ENCODE peak calls at places on chromosome 16, in five cellular contexts. One of them, this sample, is unnamed.

GRCh38 chr16:50050802-50051201 is 15.0 kb upstream of the HEATR3 start:
- DNase-seq in neural crest cell: no peak
- DNase-seq in mesothelial cell of epicardium: no peak
- DNase-seq in GM12864: no peak
- DNase-seq in psoas muscle: no peak
- DNase-seq in this sample: no peak

GRCh38 chr16:6836771-6837170 is 495.9 kb upstream of the RBFOX1 start:
- DNase-seq in neural crest cell: no peak
- DNase-seq in mesothelial cell of epicardium: no peak
- DNase-seq in GM12864: no peak
- DNase-seq in psoas muscle: no peak
- DNase-seq in this sample: no peak

GRCh38 chr16:5005916-5006315 is 27.8 kb downstream of the NAGPA start:
- DNase-seq in neural crest cell: no peak
- DNase-seq in mesothelial cell of epicardium: no peak
- DNase-seq in GM12864: no peak
- DNase-seq in psoas muscle: no peak
- DNase-seq in this sample: no peak

GRCh38 chr16:86504315-86505184 is 5.8 kb upstream of the FOXF1 start:
- DNase-seq in neural crest cell: no peak
- DNase-seq in mesothelial cell of epicardium: no peak
- DNase-seq in GM12864: no peak
- DNase-seq in psoas muscle: no peak
- DNase-seq in this sample: no peak

GRCh38 chr16:30984669-30985400 is at the start of gene HSD3B7:
- DNase-seq in neural crest cell: peak; percentile 96
- DNase-seq in mesothelial cell of epicardium: peak; percentile 96
- DNase-seq in GM12864: no peak
- DNase-seq in psoas muscle: peak; percentile 92
- DNase-seq in this sample: peak; percentile 97

GRCh38 chr16:11410382-11411058 is 65.3 kb downstream of the RMI2 start:
- DNase-seq in neural crest cell: no peak
- DNase-seq in mesothelial cell of epicardium: no peak
- DNase-seq in GM12864: no peak
- DNase-seq in psoas muscle: no peak
- DNase-seq in this sample: no peak

GRCh38 chr16:49859139-49859947 is 3.4 kb upstream of the ZNF423 start:
- DNase-seq in neural crest cell: no peak
- DNase-seq in mesothelial cell of epicardium: no peak
- DNase-seq in GM12864: no peak
- DNase-seq in psoas muscle: peak; percentile 61
- DNase-seq in this sample: no peak

GRCh38 chr16:83113317-83113716 is 486.5 kb downstream of the CDH13 start:
- DNase-seq in neural crest cell: peak; percentile 15
- DNase-seq in mesothelial cell of epicardium: no peak
- DNase-seq in GM12864: no peak
- DNase-seq in psoas muscle: no peak
- DNase-seq in this sample: no peak

GRCh38 chr16:35731341-35732040 is 2272.1 kb downstream of the TP53TG3F start:
- DNase-seq in neural crest cell: no peak
- DNase-seq in mesothelial cell of epicardium: no peak
- DNase-seq in GM12864: no peak
- DNase-seq in psoas muscle: no peak
- DNase-seq in this sample: peak; percentile 68

GRCh38 chr16:73050115-73051099 is 2.5 kb upstream of the ZFHX3 start:
- DNase-seq in neural crest cell: no peak
- DNase-seq in mesothelial cell of epicardium: no peak
- DNase-seq in GM12864: no peak
- DNase-seq in psoas muscle: no peak
- DNase-seq in this sample: no peak

GRCh38 chr16:29983420-29984136 is 9.9 kb downstream of the TAOK2 start:
- DNase-seq in neural crest cell: no peak
- DNase-seq in mesothelial cell of epicardium: no peak
- DNase-seq in GM12864: no peak
- DNase-seq in psoas muscle: no peak
- DNase-seq in this sample: no peak

GRCh38 chr16:79970551-79971236 is 370.2 kb upstream of the MAF start:
- DNase-seq in neural crest cell: no peak
- DNase-seq in mesothelial cell of epicardium: no peak
- DNase-seq in GM12864: no peak
- DNase-seq in psoas muscle: peak; percentile 40
- DNase-seq in this sample: no peak

GRCh38 chr16:53968454-53968853 is 264.5 kb downstream of the FTO start:
- DNase-seq in neural crest cell: no peak
- DNase-seq in mesothelial cell of epicardium: no peak
- DNase-seq in GM12864: no peak
- DNase-seq in psoas muscle: no peak
- DNase-seq in this sample: no peak

GRCh38 chr16:58035356-58036170 is 10.0 kb downstream of the MMP15 start:
- DNase-seq in neural crest cell: no peak
- DNase-seq in mesothelial cell of epicardium: no peak
- DNase-seq in GM12864: no peak
- DNase-seq in psoas muscle: no peak
- DNase-seq in this sample: no peak

GRCh38 chr16:86710602-86710950 is 132.2 kb downstream of the FOXL1 start:
- DNase-seq in neural crest cell: no peak
- DNase-seq in mesothelial cell of epicardium: no peak
- DNase-seq in GM12864: no peak
- DNase-seq in psoas muscle: no peak
- DNase-seq in this sample: no peak

GRCh38 chr16:14418795-14419225 is 211.2 kb downstream of the PARN start:
- DNase-seq in neural crest cell: no peak
- DNase-seq in mesothelial cell of epicardium: no peak
- DNase-seq in GM12864: no peak
- DNase-seq in psoas muscle: no peak
- DNase-seq in this sample: no peak

GRCh38 chr16:21663889-21664647 is at the start of gene OTOA:
- DNase-seq in neural crest cell: no peak
- DNase-seq in mesothelial cell of epicardium: no peak
- DNase-seq in GM12864: no peak
- DNase-seq in psoas muscle: no peak
- DNase-seq in this sample: no peak

GRCh38 chr16:29712770-29713169 is 33.0 kb downstream of the C16orf54 start:
- DNase-seq in neural crest cell: no peak
- DNase-seq in mesothelial cell of epicardium: no peak
- DNase-seq in GM12864: no peak
- DNase-seq in psoas muscle: no peak
- DNase-seq in this sample: no peak

GRCh38 chr16:55476625-55477533 is 2.1 kb upstream of the MMP2 start:
- DNase-seq in neural crest cell: no peak
- DNase-seq in mesothelial cell of epicardium: no peak
- DNase-seq in GM12864: no peak
- DNase-seq in psoas muscle: peak; percentile 67
- DNase-seq in this sample: no peak

GRCh38 chr16:88580371-88580770 is 10.2 kb downstream of the ZC3H18 start:
- DNase-seq in neural crest cell: no peak
- DNase-seq in mesothelial cell of epicardium: no peak
- DNase-seq in GM12864: no peak
- DNase-seq in psoas muscle: no peak
- DNase-seq in this sample: no peak

GRCh38 chr16:28974007-28974436 is 556 bp upstream of the SPNS1 start:
- DNase-seq in neural crest cell: peak; percentile 57
- DNase-seq in mesothelial cell of epicardium: peak; percentile 68
- DNase-seq in GM12864: no peak
- DNase-seq in psoas muscle: peak; percentile 59
- DNase-seq in this sample: no peak

GRCh38 chr16:85353839-85354622 is 241.8 kb upstream of the CIBAR2 start:
- DNase-seq in neural crest cell: no peak
- DNase-seq in mesothelial cell of epicardium: peak; percentile 71
- DNase-seq in GM12864: no peak
- DNase-seq in psoas muscle: no peak
- DNase-seq in this sample: no peak
- TF ChIP-seq CTCF in neural crest cell: no peak
- TF ChIP-seq CTCF in mesothelial cell of epicardium: no peak
- TF ChIP-seq CTCF in GM12864: no peak
- TF ChIP-seq CTCF in psoas muscle: no peak
- TF ChIP-seq CTCF in this sample: no peak

DNA sequence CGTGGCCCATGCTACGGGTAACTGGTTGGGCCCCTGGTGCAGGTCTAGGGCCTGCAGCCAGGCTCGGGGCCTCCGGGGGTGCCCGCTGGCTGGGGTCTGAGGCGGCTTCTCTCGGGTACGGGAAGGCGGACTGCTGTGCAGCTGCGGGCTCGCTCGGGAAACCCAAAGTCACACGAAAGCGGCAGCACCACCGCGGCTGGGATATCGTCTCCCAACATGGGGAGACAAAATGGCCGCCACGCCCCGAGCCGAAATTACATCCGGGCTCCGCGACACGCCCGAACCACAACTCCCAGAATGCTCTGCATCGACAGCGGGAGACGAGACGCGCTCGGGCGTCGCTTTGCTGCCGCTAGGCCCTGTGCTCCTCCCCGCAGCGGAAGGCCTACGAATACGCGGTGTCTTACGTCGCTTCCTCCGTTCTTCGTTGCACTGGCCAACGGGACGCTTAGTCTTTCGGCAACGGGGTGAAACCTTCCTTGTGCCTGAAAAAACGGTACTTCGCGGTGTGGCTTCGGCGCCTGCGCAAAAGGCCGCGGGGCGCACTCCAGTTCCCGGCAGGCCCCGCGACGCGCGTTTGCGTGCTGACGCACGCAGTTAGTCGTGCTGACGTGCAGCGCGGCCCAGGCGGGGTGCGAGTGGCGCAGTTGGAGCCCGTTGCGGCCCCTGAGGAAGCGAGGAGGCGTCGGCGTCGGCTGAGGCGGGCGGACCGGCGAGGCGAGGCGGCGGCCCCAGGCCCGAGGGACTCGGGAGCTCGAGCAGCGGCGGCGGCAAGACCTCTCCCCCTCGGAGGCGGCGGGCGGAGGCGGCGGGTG is at the start of gene SRRM2:
- DNase-seq in neural crest cell: peak; percentile 90
- DNase-seq in mesothelial cell of epicardium: peak; percentile 95
- DNase-seq in GM12864: peak; percentile 88
- DNase-seq in psoas muscle: peak; percentile 95
- DNase-seq in this sample: peak; percentile 98
- TF ChIP-seq CTCF in neural crest cell: no peak
- TF ChIP-seq CTCF in mesothelial cell of epicardium: no peak
- TF ChIP-seq CTCF in GM12864: no peak
- TF ChIP-seq CTCF in psoas muscle: no peak
- TF ChIP-seq CTCF in this sample: no peak

GRCh38 chr16:67226295-67226803 is 581 bp upstream of the TMEM208 start:
- DNase-seq in neural crest cell: no peak
- DNase-seq in mesothelial cell of epicardium: peak; percentile 48
- DNase-seq in GM12864: no peak
- DNase-seq in psoas muscle: no peak
- DNase-seq in this sample: no peak
- TF ChIP-seq CTCF in neural crest cell: no peak
- TF ChIP-seq CTCF in mesothelial cell of epicardium: no peak
- TF ChIP-seq CTCF in GM12864: no peak
- TF ChIP-seq CTCF in psoas muscle: no peak
- TF ChIP-seq CTCF in this sample: no peak

GRCh38 chr16:590165-590874 is 454 bp downstream of the RAB40C start:
- DNase-seq in neural crest cell: no peak
- DNase-seq in mesothelial cell of epicardium: no peak
- DNase-seq in GM12864: no peak
- DNase-seq in psoas muscle: peak; percentile 44
- DNase-seq in this sample: no peak

GRCh38 chr16:588889-589657 is 793 bp upstream of the RAB40C start:
- DNase-seq in neural crest cell: peak; percentile 98
- DNase-seq in mesothelial cell of epicardium: peak; percentile 99
- DNase-seq in GM12864: peak; percentile 86
- DNase-seq in psoas muscle: peak; percentile 98
- DNase-seq in this sample: peak; percentile 99

GRCh38 chr16:588639-588888 is 1.3 kb upstream of the RAB40C start:
- DNase-seq in neural crest cell: peak; percentile 48
- DNase-seq in mesothelial cell of epicardium: no peak
- DNase-seq in GM12864: peak; percentile 43
- DNase-seq in psoas muscle: no peak
- DNase-seq in this sample: no peak

GRCh38 chr16:590875-591200 is 972 bp downstream of the RAB40C start:
- DNase-seq in neural crest cell: no peak
- DNase-seq in mesothelial cell of epicardium: no peak
- DNase-seq in GM12864: no peak
- DNase-seq in psoas muscle: no peak
- DNase-seq in this sample: no peak

DNA sequence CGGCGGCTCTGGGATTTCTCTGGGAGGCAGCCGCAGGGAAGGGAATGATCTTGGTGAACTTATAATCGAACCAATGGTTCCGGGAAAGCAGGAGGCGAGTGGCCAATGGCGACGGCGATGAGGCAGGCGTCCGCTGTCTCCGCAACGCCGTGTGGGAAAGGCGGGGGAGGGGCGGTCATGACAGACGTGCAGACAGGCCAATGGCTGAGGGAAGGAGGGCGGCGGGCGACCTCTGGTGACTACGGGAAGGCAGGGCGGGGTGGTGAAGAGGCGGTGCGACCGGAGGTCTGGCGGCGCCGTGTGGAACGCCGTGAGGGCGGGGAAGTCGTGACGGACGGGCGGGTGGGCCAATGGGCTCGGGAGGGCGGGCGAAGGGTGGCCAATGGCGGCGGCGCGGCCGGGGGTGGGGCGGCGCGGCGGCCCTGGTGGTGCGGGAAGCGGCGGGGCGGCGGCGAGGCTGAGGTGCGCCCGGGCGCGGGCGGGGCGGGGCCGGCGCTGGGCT is at the start of gene RAB40C:
- DNase-seq in neural crest cell: peak; percentile 99
- DNase-seq in mesothelial cell of epicardium: peak; percentile 99
- DNase-seq in GM12864: peak; percentile 94
- DNase-seq in psoas muscle: peak; percentile 99
- DNase-seq in this sample: peak; percentile 100
- TF ChIP-seq CTCF in neural crest cell: peak; percentile 15
- TF ChIP-seq CTCF in mesothelial cell of epicardium: no peak
- TF ChIP-seq CTCF in GM12864: no peak
- TF ChIP-seq CTCF in psoas muscle: no peak
- TF ChIP-seq CTCF in this sample: no peak

DNA sequence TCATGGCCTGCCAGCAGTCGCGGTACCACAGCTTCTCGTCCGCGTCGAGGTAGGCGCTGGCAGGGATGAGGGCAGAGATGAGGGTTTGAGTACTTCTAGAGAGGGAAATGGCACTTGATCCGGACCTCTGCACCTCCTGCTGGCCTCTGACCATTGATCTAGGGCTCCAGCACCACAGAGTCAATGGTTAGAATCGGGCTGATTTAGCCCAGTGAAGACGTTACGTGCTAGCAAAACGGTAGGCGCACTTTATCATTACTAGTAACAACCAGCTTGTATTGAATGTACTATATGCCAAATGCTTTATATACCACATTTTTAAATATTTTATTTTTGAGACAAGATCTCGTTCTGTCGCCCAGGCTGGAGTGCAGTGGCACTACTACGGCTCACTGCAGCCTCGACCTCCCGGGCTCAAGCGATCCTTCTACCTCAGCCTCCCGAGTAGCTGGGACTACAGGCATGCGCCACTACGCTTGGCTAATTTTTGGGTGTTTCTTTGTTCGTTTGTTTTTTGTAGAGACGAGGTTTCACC is 526 bp downstream of the TSNAXIP1 start:
- DNase-seq in neural crest cell: no peak
- DNase-seq in mesothelial cell of epicardium: no peak
- DNase-seq in GM12864: no peak
- DNase-seq in psoas muscle: no peak
- DNase-seq in this sample: no peak
- TF ChIP-seq CTCF in neural crest cell: no peak
- TF ChIP-seq CTCF in mesothelial cell of epicardium: no peak
- TF ChIP-seq CTCF in GM12864: no peak
- TF ChIP-seq CTCF in psoas muscle: no peak
- TF ChIP-seq CTCF in this sample: no peak